ENCODE peak calls at places on chromosomes 3 and 15, in eight cellular contexts. M is A549, U is SK-N-SH, N is HepG2, X is H1, W is stomach, O is K562, T is ovary. Q is an unnamed sample.

GRCh38 chr3:100099621-100100020 is 14.7 kb downstream of the FILIP1L start:
- DNase-seq in N (no peak), O (no peak), M (no peak), W (no peak), U (no peak), X (no peak), T (no peak), Q (no peak)

GRCh38 chr3:181913254-181913653 is 201.5 kb downstream of the SOX2 start:
- DNase-seq in M (no peak), W (no peak), N (no peak), X (no peak), O (no peak), T (no peak), U (no peak), Q (no peak)

GRCh38 chr3:52873433-52874159 is 23.8 kb downstream of the STIMATE start:
- DNase-seq in T (no peak), M (no peak), O (peak), W (no peak), N (no peak), U (no peak), X (no peak), Q (no peak)

GRCh38 chr3:45659661-45660566 is 29.3 kb upstream of the SACM1L start:
- DNase-seq in N (peak), U (peak), X (peak), O (peak), W (peak), T (peak), M (peak), Q (peak)

GRCh38 chr3:73493543-73494314 is 131.0 kb downstream of the PDZRN3 start:
- DNase-seq in U (no peak), W (no peak), X (no peak), M (no peak), N (no peak), T (no peak), O (no peak), Q (no peak)

GRCh38 chr3:34011171-34012101 is 213.0 kb downstream of the PDCD6IP start:
- DNase-seq in O (peak), M (peak), W (no peak), T (no peak), N (peak), X (no peak), U (no peak), Q (no peak)

GRCh38 chr3:170848294-170848917 is 21.6 kb downstream of the RPL22L1 start:
- DNase-seq in X (no peak), O (no peak), T (no peak), N (no peak), W (no peak), M (no peak), U (peak), Q (no peak)

GRCh38 chr15:35444557-35445204 is 101.3 kb downstream of the DPH6 start:
- DNase-seq in U (peak), N (peak), W (no peak), M (peak), X (no peak), O (peak), T (no peak), Q (no peak)

GRCh38 chr3:150528359-150528797 is 17.9 kb downstream of the SERP1 start:
- DNase-seq in O (peak), U (peak), X (no peak), W (no peak), M (no peak), T (no peak), N (no peak), Q (no peak)

GRCh38 chr3:171933441-171933840 is 90.3 kb downstream of the TMEM212 start:
- DNase-seq in X (no peak), N (no peak), U (no peak), W (no peak), T (no peak), O (no peak), M (no peak), Q (no peak)

GRCh38 chr15:65339926-65340325 is 35.4 kb downstream of the RNU5B-1 start:
- DNase-seq in N (no peak), X (no peak), W (no peak), M (no peak), T (no peak), O (peak), U (peak), Q (no peak)

GRCh38 chr15:57566840-57567239 is 24.9 kb upstream of the MYZAP start:
- DNase-seq in O (no peak), N (no peak), U (no peak), X (no peak), T (no peak), W (peak), M (no peak), Q (peak)

GRCh38 chr3:184471439-184471838 is 90.1 kb upstream of the EPHB3 start:
- DNase-seq in U (no peak), M (no peak), W (no peak), O (no peak), T (no peak), X (no peak), N (no peak), Q (no peak)

GRCh38 chr3:32883817-32884216 is 66.0 kb downstream of the TRIM71 start:
- DNase-seq in W (no peak), N (no peak), M (no peak), U (no peak), O (no peak), T (no peak), X (no peak), Q (no peak)

GRCh38 chr15:49032601-49033145 is 13.6 kb downstream of the SECISBP2L start:
- DNase-seq in X (no peak), U (no peak), M (no peak), T (no peak), N (no peak), W (no peak), O (no peak), Q (no peak)

GRCh38 chr3:9934993-9935392 is 1.4 kb downstream of the CRELD1 start:
- DNase-seq in M (no peak), N (no peak), X (no peak), W (no peak), T (no peak), U (no peak), O (no peak), Q (no peak)
- H3K4me3 ChIP-seq in M (peak), N (peak), X (no peak), W (peak), T (peak), U (peak), O (peak), Q (peak)

GRCh38 chr3:101813817-101814440 is 34.9 kb downstream of the NXPE3 start:
- DNase-seq in W (no peak), N (peak), U (peak), O (peak), X (no peak), T (no peak), M (peak), Q (no peak)
- TF ChIP-seq EP300 in W (no peak), N (no peak), U (no peak), O (no peak), X (no peak), T (no peak), M (no peak), Q (no peak)

GRCh38 chr3:14542656-14543055 is 2.5 kb upstream of the GRIP2 start:
- DNase-seq in M (no peak), X (no peak), O (no peak), U (no peak), T (no peak), N (no peak), W (no peak), Q (no peak)
- H3K27ac ChIP-seq in M (no peak), X (no peak), O (no peak), U (no peak), T (no peak), N (no peak), W (no peak), Q (no peak)

GRCh38 chr15:91911878-91912277 is 58.4 kb downstream of the SLCO3A1 start:
- DNase-seq in X (no peak), W (no peak), T (no peak), U (no peak), M (no peak), N (no peak), O (no peak), Q (no peak)

GRCh38 chr15:91909111-91909510 is 55.6 kb downstream of the SLCO3A1 start:
- DNase-seq in W (no peak), M (no peak), X (no peak), N (no peak), T (no peak), O (no peak), U (no peak), Q (no peak)

GRCh38 chr15:91909574-91909973 is 56.1 kb downstream of the SLCO3A1 start:
- DNase-seq in W (no peak), T (no peak), O (no peak), U (no peak), N (no peak), X (no peak), M (no peak), Q (no peak)

GRCh38 chr15:91915576-91915975 is 62.1 kb downstream of the SLCO3A1 start:
- DNase-seq in O (no peak), M (no peak), W (no peak), N (no peak), X (no peak), U (no peak), T (no peak), Q (no peak)

GRCh38 chr15:91912336-91912735 is 58.8 kb downstream of the SLCO3A1 start:
- DNase-seq in T (no peak), U (no peak), M (no peak), N (no peak), X (no peak), O (no peak), W (no peak), Q (no peak)
- H3K4me3 ChIP-seq in T (no peak), U (no peak), M (no peak), N (no peak), X (no peak), O (no peak), W (no peak), Q (no peak)